ENCODE peak calls at places on chromosomes 7 and 10, in eight cellular contexts. K is lower lobe of right lung, I is heart right ventricle, C is heart left ventricle, R is HCT116, O is thoracic aorta, W is PC-3, V is aorta. H is an unnamed sample. For H3K27me3 and H3K36me3, the result is how much of the 10 kb centered on the place peaks cover.

GRCh38 chr10:84522612-84523462 is 194.4 kb downstream of the CCSER2 start:
- ATAC-seq in K (no peak), I (no peak), C (no peak), R (no peak), O (no peak), W (peak), V (no peak), H (no peak)

GRCh38 chr7:21617916-21618390 is 75.1 kb downstream of the DNAH11 start:
- ATAC-seq in K (peak), I (peak), C (peak), R (peak), O (peak), W (peak), V (peak), H (peak)

GRCh38 chr10:71598673-71599072 is 120.9 kb downstream of the C10orf105 start:
- ATAC-seq in K (peak), I (peak), C (peak), R (no peak), O (no peak), W (no peak), V (peak), H (peak)

GRCh38 chr7:150371131-150371995 is 2.7 kb downstream of the REPIN1 start:
- ATAC-seq in K (no peak), I (no peak), C (no peak), R (no peak), O (no peak), W (no peak), V (no peak), H (no peak)

GRCh38 chr10:77279207-77279606 is 358.4 kb downstream of the KCNMA1 start:
- ATAC-seq in K (no peak), I (no peak), C (no peak), R (no peak), O (no peak), W (no peak), V (no peak), H (no peak)

GRCh38 chr7:122027058-122027457 is 117.0 kb downstream of the AASS start:
- ATAC-seq in K (no peak), I (no peak), C (no peak), R (no peak), O (no peak), W (no peak), V (no peak), H (no peak)

GRCh38 chr7:121372376-121373024 is 23.6 kb downstream of the FAM3C start:
- ATAC-seq in K (no peak), I (no peak), C (peak), R (no peak), O (no peak), W (no peak), V (no peak), H (no peak)

GRCh38 chr7:44473295-44473694 is 17.2 kb downstream of the NUDCD3 start:
- ATAC-seq in K (no peak), I (no peak), C (peak), R (peak), O (no peak), W (peak), V (no peak), H (no peak)

GRCh38 chr7:155375337-155376277 is 77.9 kb downstream of the INSIG1 start:
- ATAC-seq in K (no peak), I (no peak), C (no peak), R (no peak), O (no peak), W (no peak), V (no peak), H (no peak)

GRCh38 chr10:71838264-71839211 is 12.5 kb downstream of the PSAP start:
- ATAC-seq in K (peak), I (no peak), C (no peak), R (peak), O (no peak), W (peak), V (no peak), H (no peak)

GRCh38 chr7:35909870-35910357 is 109.1 kb downstream of the SEPTIN7 start:
- ATAC-seq in K (no peak), I (no peak), C (no peak), R (no peak), O (no peak), W (no peak), V (no peak), H (no peak)

GRCh38 chr10:62742447-62743105 is 61.9 kb upstream of the ADO start:
- ATAC-seq in K (peak), I (peak), C (peak), R (no peak), O (no peak), W (no peak), V (no peak), H (peak)

GRCh38 chr7:31835471-31835870 is 148.5 kb downstream of the PPP1R17 start:
- ATAC-seq in K (no peak), I (no peak), C (no peak), R (no peak), O (no peak), W (no peak), V (no peak), H (no peak)

GRCh38 chr7:121872831-121873764 is at the start of gene PTPRZ1:
- ATAC-seq in K (peak), I (peak), C (peak), R (no peak), O (no peak), W (peak), V (peak), H (peak)

GRCh38 chr7:1231214-1232102 is 1.2 kb upstream of the UNCX start:
- ATAC-seq in K (no peak), I (no peak), C (no peak), R (no peak), O (no peak), W (peak), V (no peak), H (no peak)
- H3K27me3 ChIP-seq in K (half or more), I (half or more), C (half or more), R (under half), O (under half), W (half or more), V (under half), H (half or more)

GRCh38 chr10:82529064-82529463 is 654.1 kb downstream of the NRG3 start:
- ATAC-seq in K (no peak), I (no peak), C (no peak), R (no peak), O (no peak), W (no peak), V (no peak), H (no peak)
- H3K27ac ChIP-seq in K (no peak), I (no peak), C (no peak), R (no peak), O (no peak), W (no peak), V (no peak), H (no peak)

GRCh38 chr10:95336702-95337101 is 45.9 kb upstream of the PDLIM1 start:
- ATAC-seq in K (no peak), I (no peak), C (no peak), R (peak), O (no peak), W (no peak), V (no peak), H (no peak)

GRCh38 chr10:95335933-95336699 is 45.3 kb upstream of the PDLIM1 start:
- ATAC-seq in K (no peak), I (no peak), C (peak), R (no peak), O (no peak), W (no peak), V (no peak), H (no peak)

GRCh38 chr10:95339863-95340262 is 49.1 kb upstream of the PDLIM1 start:
- ATAC-seq in K (no peak), I (no peak), C (no peak), R (no peak), O (no peak), W (no peak), V (no peak), H (no peak)

GRCh38 chr10:95337761-95338160 is 47.0 kb upstream of the PDLIM1 start:
- ATAC-seq in K (no peak), I (no peak), C (no peak), R (no peak), O (no peak), W (no peak), V (no peak), H (no peak)

DNA sequence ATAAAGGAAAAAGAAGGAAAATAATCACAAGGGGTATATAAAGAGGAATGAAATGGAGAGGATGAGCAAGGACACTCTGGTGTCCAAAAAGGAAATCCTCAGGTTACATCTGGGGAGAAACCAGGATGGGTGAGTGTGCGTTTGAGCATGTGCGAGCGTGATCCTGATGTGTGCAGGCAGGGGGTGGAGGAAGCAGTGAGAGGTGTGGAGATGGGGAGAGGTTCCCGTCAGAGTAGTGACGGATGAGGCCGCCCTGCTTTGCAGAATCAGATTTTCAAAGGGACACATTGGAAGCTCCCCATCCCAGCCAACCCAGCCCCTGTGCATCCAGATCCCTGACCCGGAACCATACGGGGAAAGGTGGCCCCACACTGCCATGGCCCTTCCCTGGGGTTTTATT is 46.6 kb upstream of the PDLIM1 start:
- ATAC-seq in K (no peak), I (no peak), C (no peak), R (no peak), O (no peak), W (no peak), V (no peak), H (no peak)
- H3K36me3 ChIP-seq in K (under half), I (under half), C (half or more), R (under half), O (half or more), W (under half), V (under half), H (under half)

GRCh38 chr10:100874702-100875483 is 37.9 kb upstream of the SLF2 start:
- ATAC-seq in K (no peak), I (no peak), C (no peak), R (no peak), O (no peak), W (no peak), V (no peak), H (no peak)

GRCh38 chr10:100878291-100878910 is 34.4 kb upstream of the SLF2 start:
- ATAC-seq in K (peak), I (peak), C (peak), R (peak), O (no peak), W (peak), V (peak), H (peak)

GRCh38 chr10:100875484-100876166 is 37.1 kb upstream of the SLF2 start:
- ATAC-seq in K (no peak), I (no peak), C (no peak), R (no peak), O (no peak), W (no peak), V (no peak), H (no peak)

GRCh38 chr10:100877451-100877850 is 35.3 kb upstream of the SLF2 start:
- ATAC-seq in K (no peak), I (no peak), C (no peak), R (no peak), O (no peak), W (no peak), V (no peak), H (no peak)

GRCh38 chr10:100876575-100877158 is 36.1 kb upstream of the SLF2 start:
- ATAC-seq in K (no peak), I (no peak), C (no peak), R (no peak), O (no peak), W (no peak), V (no peak), H (no peak)
- H3K27me3 ChIP-seq in K (half or more), I (half or more), C (half or more), R (under half), O (under half), W (under half), V (under half), H (half or more)

GRCh38 chr10:44921506-44921905 is 10.4 kb downstream of the TMEM72 start:
- ATAC-seq in K (no peak), I (no peak), C (no peak), R (no peak), O (no peak), W (no peak), V (no peak), H (no peak)

GRCh38 chr10:44922021-44922420 is 10.9 kb downstream of the TMEM72 start:
- ATAC-seq in K (no peak), I (no peak), C (no peak), R (no peak), O (no peak), W (no peak), V (no peak), H (no peak)

GRCh38 chr10:44920252-44920651 is 9.1 kb downstream of the TMEM72 start:
- ATAC-seq in K (no peak), I (no peak), C (no peak), R (no peak), O (no peak), W (no peak), V (no peak), H (no peak)

GRCh38 chr10:44922826-44923545 is 11.8 kb downstream of the TMEM72 start:
- ATAC-seq in K (no peak), I (no peak), C (no peak), R (no peak), O (no peak), W (no peak), V (no peak), H (no peak)

DNA sequence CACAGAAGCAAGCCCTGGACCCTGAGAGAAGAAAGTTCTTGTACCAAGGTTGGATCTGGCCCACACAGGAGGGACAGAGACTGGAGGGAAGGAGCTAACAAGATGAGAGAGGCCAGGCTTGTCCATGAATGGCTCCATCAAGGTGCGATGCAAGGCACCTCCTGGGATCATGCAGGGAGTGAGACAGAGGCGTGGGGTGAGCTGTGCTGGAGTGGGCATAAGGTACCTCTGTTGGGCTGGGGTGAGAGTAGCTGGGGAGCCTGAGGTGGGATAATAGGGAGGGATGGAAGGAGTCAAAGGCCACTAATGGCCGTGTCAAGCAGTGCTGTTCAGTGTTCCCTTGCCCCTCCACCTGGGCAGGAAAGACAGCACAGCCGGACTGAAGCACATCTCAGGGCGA is 9.9 kb downstream of the TMEM72 start:
- ATAC-seq in K (no peak), I (no peak), C (no peak), R (no peak), O (no peak), W (no peak), V (no peak), H (no peak)
- H3K27ac ChIP-seq in K (no peak), I (no peak), C (no peak), R (no peak), O (no peak), W (no peak), V (no peak), H (no peak)

GRCh38 chr7:107939472-107940145 is 48.6 kb downstream of the DLD start:
- ATAC-seq in K (peak), I (peak), C (peak), R (no peak), O (peak), W (peak), V (peak), H (peak)

GRCh38 chr7:107938448-107939250 is 47.7 kb downstream of the DLD start:
- ATAC-seq in K (peak), I (peak), C (peak), R (no peak), O (no peak), W (no peak), V (peak), H (peak)

GRCh38 chr7:107943018-107943417 is 52.0 kb downstream of the DLD start:
- ATAC-seq in K (no peak), I (no peak), C (no peak), R (no peak), O (no peak), W (no peak), V (no peak), H (no peak)

GRCh38 chr7:107940146-107940489 is 49.1 kb downstream of the DLD start:
- ATAC-seq in K (no peak), I (no peak), C (no peak), R (no peak), O (no peak), W (no peak), V (peak), H (no peak)

DNA sequence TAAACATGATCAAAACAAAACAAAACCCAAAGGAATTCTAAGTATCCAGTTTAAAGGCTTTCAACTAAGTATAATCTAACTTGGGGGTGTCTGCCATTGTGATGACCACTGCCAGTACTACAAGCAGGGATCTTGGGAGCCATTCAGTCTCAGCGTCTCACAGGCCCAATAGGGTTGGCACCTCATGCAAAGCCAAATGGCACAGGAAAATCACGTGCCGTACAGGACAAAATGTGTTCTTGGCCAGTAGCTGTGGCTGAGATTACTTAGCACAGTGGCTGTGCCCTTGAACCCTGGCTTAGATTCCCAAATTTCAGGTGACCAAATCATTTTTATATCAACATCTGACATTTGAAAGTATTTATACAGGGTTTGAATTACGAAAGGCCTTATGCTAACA is 50.0 kb downstream of the DLD start:
- ATAC-seq in K (no peak), I (no peak), C (peak), R (no peak), O (no peak), W (no peak), V (no peak), H (no peak)
- H3K36me3 ChIP-seq in K (under half), I (under half), C (half or more), R (under half), O (under half), W (half or more), V (under half), H (under half)

GRCh38 chr10:26214538-26215461 is 1.8 kb upstream of the GAD2 start:
- ATAC-seq in K (no peak), I (no peak), C (no peak), R (no peak), O (no peak), W (no peak), V (no peak), H (no peak)

GRCh38 chr10:26215923-26216576 is 524 bp upstream of the GAD2 start:
- ATAC-seq in K (peak), I (no peak), C (peak), R (no peak), O (no peak), W (no peak), V (no peak), H (no peak)

GRCh38 chr10:26216577-26216948 is at the start of gene GAD2:
- ATAC-seq in K (no peak), I (no peak), C (no peak), R (no peak), O (no peak), W (no peak), V (no peak), H (no peak)

GRCh38 chr10:26216949-26217395 is 398 bp downstream of the GAD2 start:
- ATAC-seq in K (no peak), I (no peak), C (no peak), R (no peak), O (no peak), W (no peak), V (no peak), H (no peak)

DNA sequence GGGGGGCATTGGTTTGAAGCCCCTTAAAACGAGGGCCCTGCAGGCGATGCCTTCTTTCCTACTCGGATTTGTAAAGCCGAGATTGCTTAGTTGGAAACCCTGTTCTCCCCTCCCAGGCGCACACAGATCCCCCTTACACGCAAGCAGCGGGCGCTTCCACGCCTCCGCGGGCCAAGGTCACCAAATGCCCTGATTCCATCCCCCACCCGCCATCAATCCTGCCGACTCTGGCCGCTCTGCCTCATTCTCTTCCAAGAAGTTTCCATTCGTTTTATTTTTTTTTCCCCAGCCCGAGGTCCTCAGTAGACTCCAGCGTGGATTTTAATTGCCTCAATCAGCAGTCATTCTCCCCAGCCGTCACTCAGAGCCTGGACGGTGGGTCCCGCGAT is 1.0 kb upstream of the GAD2 start:
- ATAC-seq in K (no peak), I (no peak), C (no peak), R (no peak), O (no peak), W (no peak), V (no peak), H (no peak)
- H3K27me3 ChIP-seq in K (half or more), I (half or more), C (half or more), R (under half), O (under half), W (under half), V (under half), H (half or more)

H was measured in gastroesophageal sphincter.